ENCODE peak calls at places on chromosomes 2 and 18, in eight cellular contexts. O, N, B, U, Z, Y, X and V are unnamed samples. For H3K4me1 and H3K36me3, the result is how much of the 10 kb centered on the place peaks cover.

GRCh38 chr2:240874715-240875227 is 6.1 kb downstream of the AGXT start:
- DNase-seq in O (no peak), N (no peak), B (no peak), U (peak), Z (no peak), Y (no peak), X (no peak), V (no peak)

GRCh38 chr2:73979021-73979420 is 5.7 kb upstream of the TET3 start:
- DNase-seq in O (no peak), N (no peak), B (no peak), U (no peak), Z (peak), Y (no peak), X (no peak), V (no peak)

GRCh38 chr2:71589763-71590162 is 136.4 kb downstream of the DYSF start:
- DNase-seq in O (no peak), N (no peak), B (no peak), U (no peak), Z (no peak), Y (no peak), X (no peak), V (no peak)

GRCh38 chr2:36352024-36352398 is 3.6 kb upstream of the CRIM1 start:
- DNase-seq in O (no peak), N (no peak), B (peak), U (no peak), Z (peak), Y (peak), X (no peak), V (peak)

GRCh38 chr18:45938488-45938935 is 28.6 kb downstream of the EPG5 start:
- DNase-seq in O (no peak), N (no peak), B (no peak), U (no peak), Z (no peak), Y (no peak), X (no peak), V (no peak)

GRCh38 chr2:161124186-161124585 is 36.0 kb upstream of the TANK start:
- DNase-seq in O (no peak), N (no peak), B (no peak), U (no peak), Z (no peak), Y (no peak), X (no peak), V (no peak)

GRCh38 chr2:181106789-181107418 is 126.5 kb downstream of the UBE2E3 start:
- DNase-seq in O (no peak), N (no peak), B (peak), U (no peak), Z (no peak), Y (no peak), X (no peak), V (peak)

GRCh38 chr2:108594982-108595464 is 60.8 kb downstream of the LIMS1 start:
- DNase-seq in O (no peak), N (no peak), B (peak), U (no peak), Z (no peak), Y (no peak), X (no peak), V (no peak)

GRCh38 chr18:42459873-42460272 is 504.8 kb downstream of the PIK3C3 start:
- DNase-seq in O (no peak), N (no peak), B (no peak), U (no peak), Z (no peak), Y (no peak), X (no peak), V (no peak)

GRCh38 chr2:55874338-55874737 is 49.2 kb downstream of the EFEMP1 start:
- DNase-seq in O (no peak), N (no peak), B (no peak), U (no peak), Z (no peak), Y (no peak), X (no peak), V (no peak)

GRCh38 chr2:168211664-168212163 is 35.7 kb downstream of the STK39 start:
- DNase-seq in O (no peak), N (no peak), B (no peak), U (no peak), Z (no peak), Y (no peak), X (no peak), V (no peak)

GRCh38 chr2:159710601-159711180 is 1.6 kb upstream of the MARCHF7 start:
- DNase-seq in O (no peak), N (no peak), B (peak), U (no peak), Z (no peak), Y (no peak), X (no peak), V (no peak)

GRCh38 chr2:149566652-149567051 is 20.9 kb downstream of the MMADHC start:
- DNase-seq in O (no peak), N (no peak), B (no peak), U (no peak), Z (no peak), Y (no peak), X (no peak), V (no peak)

GRCh38 chr18:5036523-5036922 is 160.5 kb downstream of the AKAIN1 start:
- DNase-seq in O (no peak), N (no peak), B (no peak), U (no peak), Z (no peak), Y (no peak), X (no peak), V (no peak)

DNA sequence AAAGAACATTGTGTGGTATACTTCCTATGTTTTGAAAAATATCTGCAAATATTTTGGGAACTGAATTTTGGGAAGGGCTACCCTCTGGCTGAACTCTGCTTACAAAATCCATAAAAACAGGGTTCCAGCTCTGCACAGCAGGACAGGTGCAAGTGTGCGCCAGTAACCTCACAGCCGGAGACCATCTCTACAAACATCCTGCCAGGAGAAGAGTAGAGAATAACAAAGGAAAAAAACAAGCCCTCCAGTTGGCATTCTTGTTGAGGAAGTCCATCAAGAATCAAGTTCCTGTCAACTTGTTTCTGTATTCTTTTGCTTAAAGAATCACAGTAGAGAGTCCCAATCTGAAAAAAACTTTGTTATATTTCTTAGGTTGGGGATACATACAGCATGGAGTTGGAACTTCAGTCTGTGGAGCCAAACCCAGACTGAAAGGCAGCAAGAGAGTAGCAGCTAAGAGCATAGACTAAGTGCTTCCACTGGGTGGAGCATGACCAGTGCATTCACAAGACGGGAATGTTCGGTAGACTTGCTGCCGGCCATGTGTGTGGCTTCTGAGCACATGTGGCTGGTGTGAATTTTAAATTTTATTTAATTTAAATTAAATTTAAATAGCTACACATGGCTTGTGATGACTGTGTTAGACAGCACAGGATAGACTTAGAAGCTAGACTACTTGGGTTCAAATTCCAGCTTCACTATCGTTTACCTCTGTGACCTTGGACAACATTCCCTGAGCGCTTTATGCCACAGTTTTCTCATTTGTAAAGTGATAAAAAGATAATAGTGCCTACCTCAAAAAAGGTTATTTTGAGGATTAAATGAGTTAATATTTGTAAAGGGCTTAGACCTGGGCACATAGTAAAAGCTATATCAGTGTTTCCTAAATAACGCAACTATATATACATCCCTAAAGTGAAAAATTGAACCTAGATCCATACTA is 41.9 kb downstream of the SPTBN1 start:
- DNase-seq in O (no peak), N (no peak), B (peak), U (no peak), Z (no peak), Y (peak), X (peak), V (no peak)
- H3K4me3 ChIP-seq in O (peak), N (no peak), B (no peak), U (no peak), Z (no peak), Y (no peak), X (no peak), V (no peak)

DNA sequence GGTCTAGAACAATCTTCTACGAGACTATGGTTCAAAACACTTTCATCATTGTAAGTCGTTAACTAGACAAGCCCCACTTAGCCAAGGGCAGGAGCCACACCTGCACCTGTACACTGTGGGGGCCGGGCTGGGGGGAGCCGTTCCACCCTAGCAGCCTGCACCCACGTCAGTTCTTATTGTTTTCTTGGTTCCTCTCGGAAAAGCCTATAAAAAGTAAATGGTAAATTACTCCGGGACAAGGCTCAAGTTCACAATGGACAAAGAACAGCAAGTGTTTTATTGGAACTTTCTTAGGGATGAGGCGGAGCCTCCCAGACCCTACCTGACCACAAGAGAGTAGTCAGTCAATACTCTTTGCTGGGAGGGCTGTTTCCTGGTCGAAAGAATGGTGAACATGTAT is 7.9 kb downstream of the TSHZ1 start:
- DNase-seq in O (no peak), N (no peak), B (no peak), U (no peak), Z (no peak), Y (no peak), X (no peak), V (no peak)
- H3K4me1 ChIP-seq in O (half or more), N (under half), B (under half), U (half or more), Z (half or more), Y (half or more), X (half or more), V (under half)

DNA sequence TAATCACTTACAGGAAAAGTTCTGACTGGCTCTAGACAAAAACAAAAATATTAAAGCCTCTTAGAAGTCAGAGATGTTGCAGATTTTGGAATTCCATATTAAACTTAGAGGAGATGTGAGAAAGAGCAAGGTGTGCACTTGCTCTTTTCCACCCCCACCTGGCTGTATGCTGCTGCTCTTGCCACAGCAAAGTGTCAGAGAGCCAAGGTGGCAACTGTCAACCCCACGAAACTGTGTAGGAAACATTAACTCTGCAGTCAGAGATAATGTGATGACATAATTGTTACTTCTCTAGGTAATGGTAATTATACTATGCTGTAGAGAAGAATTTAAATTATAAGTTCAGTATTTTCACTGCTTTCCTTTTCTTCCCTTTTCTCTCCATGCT is 25.4 kb downstream of the CD8A start:
- DNase-seq in O (no peak), N (no peak), B (no peak), U (no peak), Z (no peak), Y (no peak), X (no peak), V (no peak)
- H3K36me3 ChIP-seq in O (under half), N (under half), B (under half), U (under half), Z (under half), Y (half or more), X (under half), V (under half)

DNA sequence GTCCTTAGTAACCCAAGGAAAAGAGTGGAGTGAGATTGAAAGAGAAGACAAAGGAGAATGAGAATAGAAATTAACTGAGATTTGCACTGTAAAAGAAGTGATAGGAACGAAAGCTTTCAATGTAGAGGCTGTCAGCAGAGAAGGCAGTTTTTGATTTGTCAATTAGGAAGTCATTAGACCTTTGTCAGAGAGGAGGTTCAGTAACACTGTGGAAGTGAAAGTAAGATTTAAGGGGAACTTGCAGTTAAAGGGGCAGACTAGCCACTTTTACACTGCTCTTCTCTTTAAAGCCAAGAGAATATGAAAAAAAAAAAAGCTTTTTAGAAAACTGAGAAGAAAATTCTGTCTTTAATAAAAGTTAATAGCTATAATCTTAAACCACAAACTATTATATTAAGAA is 11.5 kb upstream of the KYNU start:
- DNase-seq in O (no peak), N (no peak), B (peak), U (no peak), Z (no peak), Y (no peak), X (no peak), V (no peak)
- H3K4me3 ChIP-seq in O (peak), N (no peak), B (no peak), U (no peak), Z (no peak), Y (peak), X (no peak), V (peak)

GRCh38 chr2:69565431-69565839 is 78.1 kb downstream of the AAK1 start:
- DNase-seq in O (peak), N (peak), B (peak), U (peak), Z (peak), Y (peak), X (peak), V (peak)
- H3K4me1 ChIP-seq in O (half or more), N (under half), B (under half), U (under half), Z (half or more), Y (under half), X (under half), V (under half)

GRCh38 chr2:17733650-17734049 is 20.0 kb downstream of the SMC6 start:
- DNase-seq in O (no peak), N (no peak), B (no peak), U (no peak), Z (no peak), Y (no peak), X (no peak), V (no peak)

GRCh38 chr2:17735864-17736263 is 17.7 kb downstream of the SMC6 start:
- DNase-seq in O (no peak), N (no peak), B (no peak), U (no peak), Z (no peak), Y (no peak), X (no peak), V (no peak)

GRCh38 chr2:17728210-17728609 is 25.4 kb downstream of the SMC6 start:
- DNase-seq in O (no peak), N (no peak), B (no peak), U (no peak), Z (no peak), Y (no peak), X (no peak), V (no peak)

DNA sequence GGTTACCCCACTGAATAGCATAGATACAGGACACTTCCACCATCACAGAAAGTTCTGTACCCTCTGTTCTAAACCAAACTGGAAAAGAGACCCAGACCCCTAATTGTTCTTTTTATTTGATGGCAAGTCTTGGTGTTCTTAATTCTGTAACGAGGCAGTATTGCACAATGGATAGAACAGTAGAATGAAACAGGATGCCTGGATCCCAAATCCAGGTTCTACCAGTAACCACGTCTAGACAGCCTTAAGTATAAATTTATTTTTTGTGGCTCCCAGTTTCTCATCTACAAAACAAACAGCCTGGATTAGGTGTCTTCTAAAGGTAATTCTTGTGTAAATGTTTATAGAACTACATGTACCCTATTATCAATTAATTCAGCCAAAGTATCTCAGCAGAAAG is 23.7 kb downstream of the SMC6 start:
- DNase-seq in O (no peak), N (no peak), B (no peak), U (no peak), Z (no peak), Y (no peak), X (no peak), V (no peak)
- H3K36me3 ChIP-seq in O (half or more), N (under half), B (under half), U (half or more), Z (under half), Y (half or more), X (under half), V (under half)

GRCh38 chr2:223196331-223196730 is 144.3 kb downstream of the KCNE4 start:
- DNase-seq in O (no peak), N (no peak), B (no peak), U (no peak), Z (no peak), Y (no peak), X (no peak), V (no peak)

GRCh38 chr2:223204537-223204936 is 152.5 kb downstream of the KCNE4 start:
- DNase-seq in O (no peak), N (no peak), B (no peak), U (no peak), Z (no peak), Y (no peak), X (no peak), V (no peak)

GRCh38 chr2:223197046-223197445 is 145.1 kb downstream of the KCNE4 start:
- DNase-seq in O (no peak), N (no peak), B (no peak), U (no peak), Z (no peak), Y (no peak), X (no peak), V (no peak)

GRCh38 chr2:223203971-223204370 is 152.0 kb downstream of the KCNE4 start:
- DNase-seq in O (no peak), N (no peak), B (peak), U (no peak), Z (no peak), Y (no peak), X (no peak), V (peak)

GRCh38 chr2:223199531-223200506 is 147.8 kb downstream of the KCNE4 start:
- DNase-seq in O (no peak), N (no peak), B (no peak), U (no peak), Z (no peak), Y (no peak), X (no peak), V (no peak)
- H3K4me3 ChIP-seq in O (no peak), N (no peak), B (no peak), U (no peak), Z (no peak), Y (no peak), X (no peak), V (no peak)

GRCh38 chr2:119489232-119489952 is 34.9 kb downstream of the SCTR start:
- DNase-seq in O (no peak), N (peak), B (no peak), U (no peak), Z (no peak), Y (no peak), X (peak), V (no peak)
- H3K4me1 ChIP-seq in O (half or more), N (under half), B (under half), U (half or more), Z (under half), Y (under half), X (half or more), V (under half)

GRCh38 chr2:50743471-50743870 is 288.5 kb downstream of the NRXN1 start:
- DNase-seq in O (no peak), N (no peak), B (no peak), U (no peak), Z (no peak), Y (no peak), X (no peak), V (no peak)

GRCh38 chr2:50748652-50749174 is 283.2 kb downstream of the NRXN1 start:
- DNase-seq in O (no peak), N (no peak), B (no peak), U (no peak), Z (no peak), Y (no peak), X (no peak), V (peak)

GRCh38 chr2:50751255-50752069 is 280.5 kb downstream of the NRXN1 start:
- DNase-seq in O (no peak), N (no peak), B (no peak), U (no peak), Z (no peak), Y (no peak), X (no peak), V (peak)

GRCh38 chr2:50749226-50749625 is 282.7 kb downstream of the NRXN1 start:
- DNase-seq in O (no peak), N (no peak), B (no peak), U (no peak), Z (no peak), Y (no peak), X (no peak), V (peak)

GRCh38 chr2:50746526-50746925 is 285.4 kb downstream of the NRXN1 start:
- DNase-seq in O (no peak), N (no peak), B (peak), U (no peak), Z (no peak), Y (no peak), X (peak), V (peak)
- H3K36me3 ChIP-seq in O (under half), N (under half), B (under half), U (under half), Z (under half), Y (under half), X (under half), V (under half)